ENCODE peak calls at places on chromosome 2, in six cellular contexts. W is HT1080; S is glutamatergic neuron; H is naive thymus-derived CD4-positive, alpha-beta T cell; A is NCI-H82; I is stimulated activated CD4-positive, alpha-beta T cell treated with anti-CD3 and anti-CD28 coated beads, TNF-alpha, amount 100 ng/mL, for 4 hours. N is an unnamed sample.

GRCh38 chr2:15142069-15142689 is 419.0 kb downstream of the NBAS start:
- DNase-seq in I (peak), S (no peak), W (peak), A (no peak), H (peak), N (no peak)

GRCh38 chr2:109215866-109216265 is 86.9 kb downstream of the SH3RF3 start:
- DNase-seq in I (no peak), A (no peak), S (no peak), H (no peak), W (no peak), N (no peak)

GRCh38 chr2:80269806-80270205 is 34.7 kb downstream of the LRRTM1 start:
- DNase-seq in I (no peak), W (no peak), A (no peak), H (no peak), S (no peak), N (no peak)

GRCh38 chr2:190216829-190217228 is 102.8 kb downstream of the HIBCH start:
- DNase-seq in I (no peak), S (peak), W (no peak), H (no peak), A (peak), N (no peak)

GRCh38 chr2:100197643-100198153 is 55.3 kb upstream of the AFF3 start:
- DNase-seq in W (no peak), I (no peak), H (no peak), A (no peak), S (peak), N (peak)

GRCh38 chr2:47688561-47688960 is 94.4 kb upstream of the MSH6 start:
- DNase-seq in W (no peak), H (no peak), A (no peak), S (no peak), I (no peak), N (no peak)

GRCh38 chr2:158725496-158725895 is 69.6 kb upstream of the DAPL1 start:
- DNase-seq in S (no peak), A (peak), W (no peak), H (no peak), I (no peak), N (no peak)

GRCh38 chr2:241902357-241902991 is 32.9 kb downstream of the RTP5 start:
- DNase-seq in W (no peak), I (no peak), S (no peak), H (no peak), A (no peak), N (no peak)

GRCh38 chr2:99337931-99338580 is 867 bp downstream of the EIF5B start:
- DNase-seq in I (no peak), W (peak), H (no peak), A (peak), S (no peak), N (peak)

GRCh38 chr2:47227532-47228166 is 72.5 kb upstream of the STPG4 start:
- DNase-seq in A (peak), W (no peak), S (peak), I (no peak), H (no peak), N (peak)

GRCh38 chr2:201175971-201176570 is 6.9 kb upstream of the CASP10 start:
- DNase-seq in S (no peak), I (no peak), H (no peak), A (no peak), W (no peak), N (no peak)